ENCODE peak calls at places on chromosomes 5 and 9, in nine cellular contexts. E is ovary; L is iPS DF 6.9; Q is cardiac muscle cell; N is BE2C; C is CD8-positive, alpha-beta T cell; B is left ventricle myocardium inferior; D is HAP-1; O is endodermal cell. P is an unnamed sample. For H3K4me1, the result is how much of the 10 kb centered on the place peaks cover.

GRCh38 chr5:139146809-139147742 is 51.1 kb downstream of the SIL1 start:
- DNase-seq in E (no peak), D (no peak), B (no peak), L (no peak), N (no peak), C (no peak), Q (peak), O (no peak), P (peak)

GRCh38 chr9:116174347-116174746 is 20.8 kb downstream of the PAPPA start:
- DNase-seq in D (no peak), C (no peak), O (no peak), N (no peak), L (no peak), Q (no peak), E (no peak), B (no peak), P (no peak)

GRCh38 chr9:119322137-119322695 is 47.0 kb downstream of the BRINP1 start:
- DNase-seq in O (no peak), D (no peak), B (peak), N (no peak), C (no peak), E (peak), Q (peak), L (no peak), P (no peak)

GRCh38 chr5:98927242-98927987 is 1.4 kb downstream of the CHD1 start:
- DNase-seq in D (peak), L (no peak), N (peak), B (peak), E (peak), C (peak), O (peak), Q (peak), P (peak)

GRCh38 chr5:130710596-130710995 is 454.5 kb downstream of the HINT1 start:
- DNase-seq in D (no peak), Q (no peak), C (no peak), N (no peak), L (no peak), B (no peak), O (peak), E (no peak), P (no peak)

GRCh38 chr5:97554992-97555981 is 372.2 kb upstream of the RIOK2 start:
- DNase-seq in N (no peak), Q (no peak), L (no peak), D (no peak), C (no peak), E (no peak), B (no peak), O (no peak), P (no peak)

GRCh38 chr9:72203205-72203803 is 54.1 kb downstream of the GDA start:
- DNase-seq in C (no peak), O (peak), Q (peak), B (no peak), E (no peak), N (peak), D (peak), L (peak), P (peak)

GRCh38 chr5:128366147-128366546 is 171.9 kb downstream of the FBN2 start:
- DNase-seq in O (no peak), Q (no peak), B (no peak), C (no peak), N (no peak), L (no peak), E (no peak), D (no peak), P (no peak)

GRCh38 chr5:146164382-146164781 is 18.1 kb downstream of the LARS1 start:
- DNase-seq in O (no peak), B (no peak), D (no peak), E (no peak), N (no peak), L (no peak), Q (no peak), C (no peak), P (no peak)

GRCh38 chr9:2367970-2368369 is 253.6 kb upstream of the VLDLR start:
- DNase-seq in C (no peak), N (no peak), E (no peak), L (no peak), D (no peak), B (no peak), Q (no peak), O (peak), P (no peak)

GRCh38 chr9:113978954-113979712 is 99.0 kb downstream of the AMBP start:
- DNase-seq in C (no peak), D (no peak), O (no peak), N (peak), E (no peak), B (no peak), L (no peak), Q (no peak), P (no peak)

GRCh38 chr5:139394123-139394653 is 716 bp downstream of the PROB1 start:
- DNase-seq in D (no peak), B (peak), C (no peak), L (no peak), Q (peak), N (peak), O (peak), E (no peak), P (peak)

GRCh38 chr9:134566196-134566822 is 75.3 kb upstream of the COL5A1 start:
- DNase-seq in Q (no peak), L (no peak), C (no peak), B (no peak), N (no peak), O (peak), D (no peak), E (peak), P (no peak)

GRCh38 chr9:117046666-117047327 is 359.7 kb downstream of the TRIM32 start:
- DNase-seq in L (no peak), D (no peak), B (no peak), N (no peak), O (no peak), Q (no peak), C (no peak), E (no peak), P (no peak)

GRCh38 chr5:132497488-132497997 is 7.0 kb upstream of the IRF1 start:
- DNase-seq in E (peak), D (peak), N (no peak), C (no peak), Q (peak), O (peak), B (peak), L (no peak), P (no peak)

GRCh38 chr9:122371851-122372250 is 1.0 kb downstream of the PTGS1 start:
- DNase-seq in L (no peak), N (no peak), E (no peak), O (no peak), D (no peak), C (no peak), Q (no peak), B (no peak), P (no peak)

GRCh38 chr5:116097301-116097700 is 12.5 kb downstream of the COMMD10 start:
- DNase-seq in B (no peak), C (no peak), N (no peak), D (no peak), L (no peak), Q (no peak), O (no peak), E (no peak), P (no peak)

GRCh38 chr9:89746385-89747116 is 141.7 kb downstream of the GADD45G start:
- DNase-seq in Q (no peak), C (no peak), D (no peak), E (no peak), L (no peak), O (no peak), N (peak), B (peak), P (no peak)

GRCh38 chr9:17191095-17191494 is 56.3 kb downstream of the CNTLN start:
- DNase-seq in Q (peak), L (no peak), B (no peak), D (no peak), N (no peak), E (no peak), O (no peak), C (no peak), P (peak)

GRCh38 chr9:75889977-75890540 is 414 bp upstream of the PCSK5 start:
- DNase-seq in D (peak), C (peak), E (peak), N (no peak), L (no peak), Q (peak), B (peak), O (peak), P (peak)

GRCh38 chr5:138467711-138468132 is 2.4 kb downstream of the EGR1 start:
- DNase-seq in E (no peak), O (no peak), N (peak), D (no peak), L (no peak), B (no peak), C (no peak), Q (no peak), P (peak)

GRCh38 chr9:112555844-112556482 is 69.3 kb downstream of the KIAA1958 start:
- DNase-seq in O (no peak), E (no peak), B (no peak), Q (no peak), N (no peak), C (no peak), D (no peak), L (no peak), P (no peak)

GRCh38 chr9:8821910-8822666 is 1022.5 kb upstream of the DMAC1 start:
- DNase-seq in C (no peak), N (no peak), O (no peak), D (no peak), Q (no peak), L (no peak), B (no peak), E (no peak), P (no peak)

GRCh38 chr5:122078116-122078865 is at the start of gene LOX:
- DNase-seq in Q (peak), E (peak), L (no peak), O (peak), C (no peak), B (peak), N (peak), D (peak), P (peak)

GRCh38 chr5:10912435-10912834 is 151.4 kb upstream of the DAP start:
- DNase-seq in O (no peak), D (no peak), C (no peak), L (no peak), B (no peak), Q (no peak), E (no peak), N (no peak), P (no peak)

GRCh38 chr5:57513785-57514184 is 31.2 kb upstream of the ACTBL2 start:
- DNase-seq in L (no peak), E (no peak), D (no peak), Q (no peak), C (no peak), N (no peak), O (no peak), B (no peak), P (no peak)

GRCh38 chr9:32783168-32783891 is at the start of gene TMEM215:
- DNase-seq in L (no peak), D (no peak), B (no peak), N (peak), Q (peak), E (peak), C (no peak), O (peak), P (peak)

GRCh38 chr5:6750951-6751685 is 37.9 kb downstream of the TENT4A start:
- DNase-seq in E (no peak), O (no peak), N (no peak), B (no peak), Q (no peak), D (no peak), C (no peak), L (no peak), P (no peak)

GRCh38 chr5:122129332-122129731 is at the start of gene ZNF474:
- DNase-seq in L (peak), Q (peak), N (no peak), D (peak), E (no peak), B (no peak), C (no peak), O (peak), P (peak)

GRCh38 chr5:82104872-82105271 is 133.0 kb downstream of the ATG10 start:
- DNase-seq in O (no peak), Q (no peak), E (no peak), B (no peak), L (no peak), D (no peak), N (no peak), C (no peak), P (no peak)

GRCh38 chr5:79774171-79774854 is 84.7 kb downstream of the CMYA5 start:
- DNase-seq in B (no peak), D (peak), E (no peak), Q (peak), L (peak), O (peak), N (peak), C (no peak), P (peak)

GRCh38 chr5:146753618-146754123 is 124.9 kb downstream of the PPP2R2B start:
- DNase-seq in O (no peak), N (no peak), B (no peak), C (no peak), E (no peak), L (no peak), Q (no peak), D (no peak), P (no peak)

GRCh38 chr5:135609981-135610380 is 31.2 kb upstream of the CXCL14 start:
- DNase-seq in N (no peak), B (no peak), C (no peak), D (no peak), E (no peak), L (no peak), O (peak), Q (no peak), P (no peak)

GRCh38 chr5:135615581-135616260 is 36.9 kb upstream of the CXCL14 start:
- DNase-seq in L (no peak), N (no peak), O (peak), D (peak), C (no peak), E (no peak), Q (no peak), B (no peak), P (no peak)

DNA sequence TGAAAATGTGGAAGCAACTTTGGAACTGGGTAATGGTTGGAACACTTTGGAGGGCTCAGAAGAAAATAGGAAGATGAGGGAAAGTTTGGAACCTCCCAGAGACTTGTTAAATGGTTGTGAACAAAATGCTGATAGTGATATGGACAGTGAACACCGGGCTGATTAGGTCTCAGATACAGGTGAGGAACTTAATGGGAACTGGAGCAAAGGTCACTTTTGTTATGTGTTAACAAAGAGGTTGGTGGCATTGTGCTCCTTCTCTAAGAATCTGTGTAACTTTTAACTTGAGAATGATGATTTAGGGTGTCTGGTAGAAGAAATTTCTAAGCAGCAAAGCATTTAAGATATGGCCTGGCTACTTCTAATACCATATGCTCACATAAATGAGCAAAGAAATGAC is 36.4 kb upstream of the CXCL14 start:
- DNase-seq in L (no peak), D (no peak), E (no peak), N (no peak), Q (no peak), O (no peak), C (no peak), B (no peak), P (no peak)
- H3K4me3 ChIP-seq in L (no peak), D (no peak), E (no peak), N (no peak), Q (no peak), O (peak), C (no peak), B (no peak), P (no peak)

GRCh38 chr9:90826326-90827020 is 24.9 kb downstream of the SYK start:
- DNase-seq in L (no peak), C (no peak), N (no peak), E (no peak), O (no peak), D (no peak), B (no peak), Q (no peak), P (no peak)

GRCh38 chr9:90832251-90832650 is 30.6 kb downstream of the SYK start:
- DNase-seq in B (no peak), D (no peak), O (peak), L (no peak), Q (no peak), E (no peak), C (no peak), N (no peak), P (no peak)

GRCh38 chr9:90830977-90831376 is 29.4 kb downstream of the SYK start:
- DNase-seq in C (no peak), D (no peak), E (no peak), Q (no peak), N (no peak), O (peak), B (no peak), L (no peak), P (no peak)

GRCh38 chr9:90827181-90827866 is 25.7 kb downstream of the SYK start:
- DNase-seq in C (no peak), Q (no peak), D (no peak), E (no peak), O (no peak), N (no peak), B (no peak), L (no peak), P (no peak)

DNA sequence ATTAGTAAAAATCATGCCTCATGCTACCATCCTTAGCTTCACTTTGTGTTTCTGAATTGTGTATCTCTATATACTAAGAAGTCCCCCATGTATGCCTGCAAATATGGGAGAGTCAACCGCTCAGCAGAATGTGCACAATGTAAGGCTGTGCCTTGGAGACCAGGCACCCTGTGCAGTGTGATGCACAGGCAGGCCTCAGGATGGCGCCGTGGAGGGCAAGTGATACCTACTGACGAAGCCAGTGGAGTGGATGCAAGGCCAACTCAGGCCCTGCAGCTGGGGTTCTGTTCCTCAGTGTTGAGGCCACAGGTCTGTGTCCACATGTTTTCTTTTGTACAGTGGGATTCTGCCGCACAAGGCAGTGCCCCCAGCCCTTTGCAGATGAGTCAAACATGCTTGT is 28.4 kb downstream of the SYK start:
- DNase-seq in C (no peak), D (no peak), Q (no peak), L (no peak), N (no peak), B (no peak), E (no peak), O (no peak), P (no peak)
- H3K4me1 ChIP-seq in C (under half), D (under half), Q (under half), L (under half), N (under half), B (under half), E (under half), O (under half), P (under half)

GRCh38 chr9:131346559-131346958 is 47.3 kb upstream of the PRRC2B start:
- DNase-seq in Q (no peak), L (no peak), N (no peak), B (no peak), O (no peak), C (no peak), E (no peak), D (no peak), P (no peak)
- H3K4me3 ChIP-seq in Q (no peak), L (no peak), N (no peak), B (no peak), O (no peak), C (no peak), E (no peak), D (no peak), P (no peak)

GRCh38 chr9:95091574-95091970 is 225.9 kb downstream of the FANCC start:
- DNase-seq in Q (no peak), D (no peak), E (no peak), B (no peak), O (no peak), L (no peak), N (no peak), C (no peak), P (no peak)
- H3K4me1 ChIP-seq in Q (under half), D (under half), E (under half), B (half or more), O (under half), L (under half), N (half or more), C (under half), P (under half)

GRCh38 chr9:136225366-136225747 is 20.3 kb downstream of the QSOX2 start:
- DNase-seq in B (no peak), D (no peak), C (no peak), E (no peak), L (no peak), O (no peak), N (no peak), Q (no peak), P (no peak)

GRCh38 chr9:136228107-136228875 is 17.3 kb downstream of the QSOX2 start:
- DNase-seq in E (no peak), O (no peak), N (no peak), D (no peak), C (no peak), B (no peak), Q (no peak), L (no peak), P (no peak)

GRCh38 chr9:136225748-136226679 is 19.6 kb downstream of the QSOX2 start:
- DNase-seq in D (peak), Q (peak), N (peak), L (no peak), C (peak), E (no peak), O (peak), B (peak), P (peak)

GRCh38 chr9:136229096-136230065 is 16.2 kb downstream of the QSOX2 start:
- DNase-seq in Q (no peak), O (no peak), B (no peak), D (no peak), E (peak), N (no peak), L (no peak), C (no peak), P (no peak)

DNA sequence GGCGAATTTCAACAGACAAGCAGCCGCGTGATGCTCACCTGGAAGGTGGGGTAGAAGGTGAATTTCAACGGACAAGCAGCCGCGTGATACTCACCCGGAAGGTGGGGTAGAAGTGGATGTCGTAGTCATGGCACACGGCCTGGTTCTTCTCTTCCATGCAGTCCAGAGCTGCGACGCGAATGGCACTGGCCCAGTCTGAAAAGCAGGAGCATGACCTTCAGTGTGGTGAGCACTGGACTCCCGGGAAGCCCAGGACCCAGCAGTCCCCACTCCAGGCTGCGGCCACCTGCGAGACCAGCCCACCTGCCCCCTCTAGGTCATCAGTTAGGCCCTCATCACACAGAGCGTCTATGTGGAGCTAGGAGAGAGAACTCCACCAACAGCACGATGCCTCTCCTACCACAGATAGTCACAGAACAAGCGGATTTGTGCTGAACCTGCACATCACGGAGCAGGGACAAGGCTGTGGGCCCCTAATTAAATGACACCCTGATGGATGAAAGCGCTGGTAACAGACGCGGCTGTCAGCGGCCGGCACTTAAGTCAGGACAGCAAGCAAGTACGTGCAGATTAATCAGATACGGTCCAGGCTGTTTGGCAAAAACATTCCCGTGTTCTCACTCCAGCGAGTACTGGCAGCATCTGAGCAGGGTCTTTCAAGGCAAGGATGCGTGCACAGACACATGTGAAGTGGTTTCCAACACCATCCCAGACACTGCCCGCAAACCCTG is 18.8 kb downstream of the QSOX2 start:
- DNase-seq in D (no peak), B (no peak), N (peak), Q (no peak), L (no peak), E (no peak), C (no peak), O (no peak), P (no peak)
- H3K4me3 ChIP-seq in D (no peak), B (no peak), N (no peak), Q (no peak), L (no peak), E (no peak), C (no peak), O (no peak), P (no peak)

GRCh38 chr9:121284733-121285451 is 16.9 kb downstream of the GSN start:
- DNase-seq in L (no peak), Q (no peak), D (no peak), N (no peak), B (no peak), E (no peak), O (no peak), C (no peak), P (no peak)
- H3K4me1 ChIP-seq in L (under half), Q (half or more), D (under half), N (under half), B (half or more), E (half or more), O (under half), C (under half), P (half or more)